ENCODE peak calls at places on chromosome 20, in four cellular contexts. E is K562, F is GM12891, K is GM12878. Y is an unnamed sample.

GRCh38 chr20:10430000-10430466 is 4.0 kb downstream of the MKKS start:
- DNase-seq in F (no peak), E (no peak), K (no peak), Y (no peak)

GRCh38 chr20:49753133-49753532 is 39.5 kb upstream of the B4GALT5 start:
- DNase-seq in F (no peak), E (no peak), K (no peak), Y (no peak)

GRCh38 chr20:34088305-34088870 is 23.7 kb downstream of the EIF2S2 start:
- DNase-seq in E (no peak), F (no peak), K (no peak), Y (no peak)

GRCh38 chr20:57555457-57556184 is 5.3 kb upstream of the PCK1 start:
- DNase-seq in E (no peak), F (no peak), K (no peak), Y (no peak)

GRCh38 chr20:56827763-56828162 is 198.7 kb downstream of the TFAP2C start:
- DNase-seq in F (no peak), E (no peak), K (no peak), Y (no peak)

GRCh38 chr20:12970372-12970821 is 38.4 kb upstream of the SPTLC3 start:
- DNase-seq in F (no peak), E (no peak), K (no peak), Y (no peak)

GRCh38 chr20:829531-829930 is 4.0 kb upstream of the FAM110A start:
- DNase-seq in K (no peak), E (no peak), F (no peak), Y (no peak)

GRCh38 chr20:59912609-59913008 is 20.8 kb downstream of the SYCP2 start:
- DNase-seq in E (no peak), K (no peak), F (no peak), Y (no peak)

GRCh38 chr20:25310921-25311728 is 63.2 kb downstream of the PYGB start:
- DNase-seq in K (no peak), E (no peak), F (no peak), Y (no peak)

GRCh38 chr20:56570832-56571231 is 37.8 kb downstream of the FAM209B start:
- DNase-seq in K (no peak), F (no peak), E (no peak), Y (no peak)

GRCh38 chr20:56628015-56628872 is 862 bp upstream of the TFAP2C start:
- DNase-seq in F (no peak), K (no peak), E (no peak), Y (no peak)

GRCh38 chr20:44695295-44696230 is 19.6 kb upstream of the CCN5 start:
- DNase-seq in K (no peak), F (no peak), E (no peak), Y (no peak)

GRCh38 chr20:20010639-20011500 is 6.3 kb upstream of the NAA20 start:
- DNase-seq in K (no peak), E (no peak), F (no peak), Y (no peak)

GRCh38 chr20:22288957-22289356 is 295.4 kb downstream of the FOXA2 start:
- DNase-seq in K (no peak), F (no peak), E (no peak), Y (no peak)

GRCh38 chr20:13008761-13009681 is at the start of gene SPTLC3:
- DNase-seq in F (no peak), E (no peak), K (no peak), Y (no peak)

GRCh38 chr20:25207960-25208534 is 12.5 kb downstream of the ENTPD6 start:
- DNase-seq in F (no peak), K (no peak), E (no peak), Y (no peak)

GRCh38 chr20:13219327-13220193 is 1.5 kb upstream of the ISM1 start:
- DNase-seq in F (no peak), K (no peak), E (no peak), Y (no peak)

GRCh38 chr20:53298900-53299299 is 294.7 kb downstream of the ZNF217 start:
- DNase-seq in K (no peak), F (no peak), E (no peak), Y (no peak)

GRCh38 chr20:24501764-24502163 is 32.3 kb downstream of the SYNDIG1 start:
- DNase-seq in E (no peak), K (no peak), F (no peak), Y (no peak)

GRCh38 chr20:57879437-57880115 is 169.8 kb upstream of the PMEPA1 start:
- DNase-seq in E (no peak), K (no peak), F (no peak), Y (no peak)

GRCh38 chr20:31560900-31561598 is 44.0 kb upstream of the ID1 start:
- DNase-seq in K (no peak), E (no peak), F (no peak), Y (peak; percentile 69)

GRCh38 chr20:57586370-57586793 is 25.5 kb downstream of the PCK1 start:
- DNase-seq in F (no peak), E (no peak), K (no peak), Y (no peak)

GRCh38 chr20:56826971-56827645 is 198.0 kb downstream of the TFAP2C start:
- DNase-seq in E (no peak), K (no peak), F (no peak), Y (no peak)

GRCh38 chr20:25173886-25174308 is 21.6 kb upstream of the ENTPD6 start:
- DNase-seq in F (no peak), K (no peak), E (no peak), Y (no peak)

GRCh38 chr20:48642105-48642880 is 185.5 kb downstream of the PREX1 start:
- DNase-seq in E (no peak), F (no peak), K (no peak), Y (no peak)

GRCh38 chr20:48648482-48649051 is 179.2 kb downstream of the PREX1 start:
- DNase-seq in K (no peak), F (no peak), E (no peak), Y (no peak)

GRCh38 chr20:48647873-48648272 is 179.9 kb downstream of the PREX1 start:
- DNase-seq in E (no peak), F (no peak), K (no peak), Y (no peak)

GRCh38 chr20:48644286-48644828 is 183.4 kb downstream of the PREX1 start:
- DNase-seq in E (no peak), F (no peak), K (no peak), Y (no peak)

DNA sequence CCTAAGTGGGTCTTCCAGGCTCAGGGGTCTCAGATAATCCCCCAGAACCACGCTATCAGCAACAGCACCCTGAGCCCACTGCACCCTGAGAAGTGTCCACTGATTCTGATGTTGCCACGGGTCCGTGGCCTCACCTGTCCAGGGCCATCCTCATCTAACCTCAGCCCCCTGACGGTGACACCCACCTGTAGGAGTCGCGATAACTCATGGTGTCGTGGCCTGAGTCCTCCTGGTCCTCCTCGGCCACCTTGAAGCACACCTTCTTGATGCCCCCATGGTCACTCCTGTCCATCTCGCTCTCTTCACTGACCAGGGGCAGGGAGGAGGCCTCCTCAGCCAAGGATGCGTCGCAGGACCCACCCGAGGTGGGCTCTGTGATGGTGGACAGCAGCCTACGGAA is 182.1 kb downstream of the PREX1 start:
- DNase-seq in K (no peak), F (no peak), E (no peak), Y (no peak)
- TF ChIP-seq SPI1 in K (no peak), F (no peak), E (no peak), Y (no peak)

DNA sequence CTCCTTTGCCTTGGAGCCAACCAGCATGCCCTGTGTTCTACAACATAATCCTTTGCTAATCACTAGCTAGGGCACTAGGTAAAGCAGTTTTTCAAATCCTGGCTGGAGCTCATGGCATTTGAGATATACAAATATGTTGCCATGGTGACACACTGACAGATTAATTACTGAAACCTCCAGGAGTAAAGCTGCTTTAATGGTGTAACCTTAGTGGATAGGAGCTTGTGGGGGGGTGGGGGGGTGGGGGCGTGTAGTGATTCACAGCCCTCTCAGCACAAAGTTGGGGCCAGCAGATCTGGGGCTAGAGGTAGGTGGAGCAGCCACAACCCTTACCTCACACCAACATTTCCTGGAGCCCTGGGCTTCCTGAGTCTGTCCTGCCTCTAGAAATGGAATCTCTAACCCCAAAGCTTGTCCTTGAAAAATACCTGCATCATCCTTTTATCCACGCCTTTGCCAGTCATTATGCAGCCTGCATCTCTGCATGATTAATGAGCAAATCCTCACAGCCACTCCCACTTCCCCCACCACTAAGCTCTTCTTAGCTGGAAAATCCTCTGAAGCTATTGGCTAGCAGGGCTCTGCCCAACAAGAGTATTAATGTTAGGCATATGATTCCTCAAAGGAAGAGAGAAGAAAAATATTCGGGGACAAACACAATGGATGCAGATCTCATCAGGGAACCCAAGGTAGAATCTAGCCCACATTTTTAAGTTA is 84.5 kb upstream of the PRND start:
- DNase-seq in F (no peak), E (no peak), K (no peak), Y (no peak)
- TF ChIP-seq SPI1 in F (no peak), E (no peak), K (no peak), Y (no peak)

GRCh38 chr20:62753626-62754025 is 42.6 kb upstream of the MRGBP start:
- DNase-seq in E (no peak), K (no peak), F (no peak), Y (no peak)
- TF ChIP-seq SPI1 in E (no peak), K (no peak), F (no peak), Y (no peak)

GRCh38 chr20:9262653-9263194 is 193.8 kb downstream of the PLCB4 start:
- DNase-seq in F (no peak), K (no peak), E (no peak), Y (no peak)
- TF ChIP-seq SPI1 in F (no peak), K (no peak), E (no peak), Y (no peak)

DNA sequence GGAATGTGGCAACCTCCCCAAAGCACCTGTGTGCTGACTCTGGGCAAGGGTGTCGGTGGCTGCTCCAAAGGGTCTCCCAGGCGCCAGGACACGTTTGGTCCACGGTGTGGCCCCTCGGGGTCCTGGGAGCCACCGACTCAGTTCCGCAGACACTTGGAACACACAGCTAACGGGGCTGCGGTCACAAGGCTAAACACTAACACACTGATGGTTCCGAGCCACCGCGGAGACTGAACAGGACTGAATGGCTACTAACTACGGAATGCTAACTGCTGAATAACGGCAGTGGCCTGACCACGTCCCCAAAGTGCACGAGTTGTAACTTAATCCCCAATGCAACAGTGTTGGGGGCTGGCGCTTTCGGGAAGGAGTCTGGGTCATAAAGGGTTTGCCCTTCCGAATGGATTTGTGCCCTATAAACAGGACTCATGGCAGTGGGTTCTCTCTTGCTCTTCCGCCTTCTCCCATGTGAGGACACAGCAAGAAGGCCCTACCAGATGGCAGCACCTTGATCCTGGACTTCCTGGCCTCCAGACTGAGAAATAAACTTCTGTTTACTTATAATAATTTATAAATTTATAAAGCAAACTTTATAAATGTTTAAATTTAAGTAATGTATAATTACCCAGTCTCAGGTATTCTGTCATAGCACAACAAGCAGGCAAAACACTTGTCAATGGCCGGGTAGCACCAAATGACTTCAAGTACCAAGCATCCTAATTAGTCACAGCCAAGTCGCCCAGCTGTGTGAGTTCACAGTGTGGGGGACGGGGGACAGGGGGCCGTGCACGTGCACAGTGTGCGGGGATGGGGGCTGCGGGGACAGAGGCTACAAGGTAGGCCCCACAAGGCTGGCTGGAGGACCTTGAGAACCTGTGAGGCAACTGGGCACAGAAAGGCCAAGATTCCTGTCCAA is 2.3 kb upstream of the EEF1A2 start:
- DNase-seq in E (no peak), K (no peak), F (no peak), Y (no peak)
- TF ChIP-seq SPI1 in E (no peak), K (no peak), F (no peak), Y (no peak)

Y was measured in HL-60.